ENCODE peak calls at places on chromosomes 4 and X, in seven cellular contexts. One of them, this sample, is unnamed.
A peak's percentile ranks its signal among the peaks of the same experiment; 100 is the strongest.

GRCh38 chrX:63275127-63275526 is 76.0 kb downstream of the SPIN4 start:
- DNase-seq in GM23338: peak; percentile 47
- DNase-seq in H1: no peak
- DNase-seq in HCT116: peak; percentile 8
- DNase-seq in K562: peak; percentile 18
- DNase-seq in GM12878: peak; percentile 7
- DNase-seq in HepG2: peak; percentile 4
- DNase-seq in this sample: peak; percentile 27

GRCh38 chr4:169379688-169380087 is 108.9 kb upstream of the SH3RF1 start:
- DNase-seq in GM23338: no peak
- DNase-seq in H1: no peak
- DNase-seq in HCT116: no peak
- DNase-seq in K562: no peak
- DNase-seq in GM12878: no peak
- DNase-seq in HepG2: no peak
- DNase-seq in this sample: no peak

GRCh38 chr4:34181891-34182290 is 2062.4 kb downstream of the ARAP2 start:
- DNase-seq in GM23338: no peak
- DNase-seq in H1: no peak
- DNase-seq in HCT116: peak; percentile 13
- DNase-seq in K562: no peak
- DNase-seq in GM12878: no peak
- DNase-seq in HepG2: no peak
- DNase-seq in this sample: no peak

GRCh38 chrX:3393581-3394111 is 47.2 kb upstream of the MXRA5 start:
- DNase-seq in GM23338: no peak
- DNase-seq in H1: no peak
- DNase-seq in HCT116: no peak
- DNase-seq in K562: no peak
- DNase-seq in GM12878: no peak
- DNase-seq in HepG2: no peak
- DNase-seq in this sample: peak; percentile 33

GRCh38 chr4:165016971-165017370 is 14.8 kb upstream of the TRIM60 start:
- DNase-seq in GM23338: peak; percentile 79
- DNase-seq in H1: no peak
- DNase-seq in HCT116: peak; percentile 32
- DNase-seq in K562: peak; percentile 39
- DNase-seq in GM12878: no peak
- DNase-seq in HepG2: peak; percentile 28
- DNase-seq in this sample: no peak

GRCh38 chr4:185463541-185463940 is 8.0 kb downstream of the CCDC110 start:
- DNase-seq in GM23338: no peak
- DNase-seq in H1: no peak
- DNase-seq in HCT116: no peak
- DNase-seq in K562: no peak
- DNase-seq in GM12878: no peak
- DNase-seq in HepG2: no peak
- DNase-seq in this sample: no peak

GRCh38 chr4:188015025-188015778 is 19.6 kb downstream of the ZFP42 start:
- DNase-seq in GM23338: peak; percentile 75
- DNase-seq in H1: no peak
- DNase-seq in HCT116: no peak
- DNase-seq in K562: no peak
- DNase-seq in GM12878: no peak
- DNase-seq in HepG2: no peak
- DNase-seq in this sample: no peak

GRCh38 chr4:29852537-29852936 is 867.6 kb upstream of the PCDH7 start:
- DNase-seq in GM23338: no peak
- DNase-seq in H1: no peak
- DNase-seq in HCT116: no peak
- DNase-seq in K562: no peak
- DNase-seq in GM12878: no peak
- DNase-seq in HepG2: no peak
- DNase-seq in this sample: no peak

GRCh38 chr4:9143421-9144080 is 26.7 kb upstream of the FAM90A26 start:
- DNase-seq in GM23338: no peak
- DNase-seq in H1: no peak
- DNase-seq in HCT116: no peak
- DNase-seq in K562: no peak
- DNase-seq in GM12878: no peak
- DNase-seq in HepG2: no peak
- DNase-seq in this sample: no peak

GRCh38 chr4:110540606-110541440 is 64.9 kb downstream of the ENPEP start:
- DNase-seq in GM23338: no peak
- DNase-seq in H1: no peak
- DNase-seq in HCT116: no peak
- DNase-seq in K562: no peak
- DNase-seq in GM12878: no peak
- DNase-seq in HepG2: no peak
- DNase-seq in this sample: peak; percentile 94

GRCh38 chr4:169385356-169385755 is 114.6 kb upstream of the SH3RF1 start:
- DNase-seq in GM23338: no peak
- DNase-seq in H1: no peak
- DNase-seq in HCT116: no peak
- DNase-seq in K562: no peak
- DNase-seq in GM12878: no peak
- DNase-seq in HepG2: no peak
- DNase-seq in this sample: no peak

GRCh38 chr4:1414831-1415680 is 8.8 kb upstream of the NKX1-1 start:
- DNase-seq in GM23338: peak; percentile 65
- DNase-seq in H1: no peak
- DNase-seq in HCT116: no peak
- DNase-seq in K562: peak; percentile 81
- DNase-seq in GM12878: no peak
- DNase-seq in HepG2: no peak
- DNase-seq in this sample: no peak

GRCh38 chr4:1412376-1413220 is 6.4 kb upstream of the NKX1-1 start:
- DNase-seq in GM23338: no peak
- DNase-seq in H1: no peak
- DNase-seq in HCT116: no peak
- DNase-seq in K562: peak; percentile 11
- DNase-seq in GM12878: no peak
- DNase-seq in HepG2: no peak
- DNase-seq in this sample: no peak

GRCh38 chr4:1413221-1413663 is 7.0 kb upstream of the NKX1-1 start:
- DNase-seq in GM23338: no peak
- DNase-seq in H1: no peak
- DNase-seq in HCT116: no peak
- DNase-seq in K562: peak; percentile 6
- DNase-seq in GM12878: no peak
- DNase-seq in HepG2: no peak
- DNase-seq in this sample: no peak

GRCh38 chr4:1415681-1415981 is 9.4 kb upstream of the NKX1-1 start:
- DNase-seq in GM23338: no peak
- DNase-seq in H1: no peak
- DNase-seq in HCT116: no peak
- DNase-seq in K562: peak; percentile 61
- DNase-seq in GM12878: no peak
- DNase-seq in HepG2: no peak
- DNase-seq in this sample: no peak

DNA sequence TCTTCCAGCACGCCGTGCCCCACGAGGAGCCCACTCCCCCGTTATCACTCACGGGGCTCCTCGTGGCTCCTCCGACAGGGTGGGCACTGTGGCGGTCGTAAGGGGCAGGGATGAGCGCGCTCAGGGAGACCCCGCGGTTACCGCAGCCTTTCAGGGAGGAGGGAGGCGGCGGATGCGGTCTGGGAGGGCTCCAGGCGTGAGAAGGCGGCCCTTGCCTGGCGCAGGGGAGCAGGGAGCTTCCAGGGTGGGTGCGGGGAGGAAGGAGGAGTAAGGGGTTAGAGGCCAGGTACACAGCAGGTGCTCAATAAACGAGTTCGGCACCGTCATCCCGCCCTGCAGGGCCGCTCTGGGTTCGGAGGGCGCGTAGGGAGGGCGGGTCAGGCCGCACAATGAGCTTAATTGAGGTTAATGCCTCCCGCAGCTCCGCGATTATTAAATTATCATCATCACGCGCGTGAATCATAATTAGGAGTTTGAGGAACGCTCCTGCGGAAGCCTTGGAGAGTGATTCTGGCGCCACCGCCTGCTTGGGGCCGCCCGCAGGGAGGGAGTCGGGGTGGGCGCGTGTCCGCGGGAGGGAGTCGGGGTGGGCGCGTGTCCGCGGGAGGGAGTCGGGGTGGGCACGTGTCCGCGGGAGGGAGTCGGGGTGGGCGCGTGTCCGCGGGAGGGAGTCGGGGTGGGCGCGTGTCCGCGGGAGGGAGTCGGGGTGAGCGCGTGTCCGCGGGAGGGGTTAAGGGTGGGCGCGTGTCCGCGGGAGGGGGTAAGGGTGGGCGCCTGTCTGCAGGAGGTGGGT is 7.6 kb upstream of the NKX1-1 start:
- DNase-seq in GM23338: peak; percentile 57
- DNase-seq in H1: no peak
- DNase-seq in HCT116: no peak
- DNase-seq in K562: peak; percentile 38
- DNase-seq in GM12878: no peak
- DNase-seq in HepG2: no peak
- DNase-seq in this sample: no peak
- TF ChIP-seq EZH2 in GM23338: peak; percentile 30
- TF ChIP-seq EZH2 in H1: no peak
- TF ChIP-seq EZH2 in HCT116: no peak
- TF ChIP-seq EZH2 in K562: no peak
- TF ChIP-seq EZH2 in GM12878: no peak
- TF ChIP-seq EZH2 in HepG2: no peak
- TF ChIP-seq EZH2 in this sample: no peak

DNA sequence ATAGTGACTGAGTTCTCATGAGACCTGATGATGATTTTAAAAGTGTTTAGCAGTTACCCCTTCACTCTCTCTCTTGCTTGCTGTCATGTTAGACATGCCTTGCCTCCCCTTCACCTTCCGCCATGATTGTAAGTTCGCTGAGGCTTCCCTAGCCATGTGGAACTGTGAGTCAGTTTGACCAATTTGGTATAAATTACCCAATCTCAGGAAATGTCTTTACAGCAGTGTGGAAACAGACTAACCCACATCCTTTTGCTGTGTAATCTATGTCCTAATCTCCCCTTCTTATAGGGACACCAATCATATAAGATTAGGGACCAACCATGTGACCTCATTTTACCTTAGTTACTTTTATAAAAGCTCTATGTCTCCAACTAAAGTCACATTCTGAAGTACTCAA is 677.8 kb downstream of the ADGRL3 start:
- DNase-seq in GM23338: no peak
- DNase-seq in H1: no peak
- DNase-seq in HCT116: no peak
- DNase-seq in K562: no peak
- DNase-seq in GM12878: no peak
- DNase-seq in HepG2: no peak
- DNase-seq in this sample: no peak
- TF ChIP-seq POLR2AphosphoS5 in GM23338: no peak
- TF ChIP-seq POLR2AphosphoS5 in H1: no peak
- TF ChIP-seq POLR2AphosphoS5 in HCT116: no peak
- TF ChIP-seq POLR2AphosphoS5 in K562: no peak
- TF ChIP-seq POLR2AphosphoS5 in GM12878: no peak
- TF ChIP-seq POLR2AphosphoS5 in HepG2: no peak
- TF ChIP-seq POLR2AphosphoS5 in this sample: no peak

GRCh38 chr4:76950052-76950845 is 697 bp downstream of the SEPTIN11 start:
- DNase-seq in GM23338: peak; percentile 35
- DNase-seq in H1: no peak
- DNase-seq in HCT116: no peak
- DNase-seq in K562: peak; percentile 51
- DNase-seq in GM12878: no peak
- DNase-seq in HepG2: peak; percentile 25
- DNase-seq in this sample: peak; percentile 45

GRCh38 chr4:76950846-76951321 is 1.3 kb downstream of the SEPTIN11 start:
- DNase-seq in GM23338: peak; percentile 73
- DNase-seq in H1: no peak
- DNase-seq in HCT116: no peak
- DNase-seq in K562: peak; percentile 41
- DNase-seq in GM12878: no peak
- DNase-seq in HepG2: no peak
- DNase-seq in this sample: peak; percentile 48

GRCh38 chr4:76952631-76953587 is 3.4 kb downstream of the SEPTIN11 start:
- DNase-seq in GM23338: no peak
- DNase-seq in H1: no peak
- DNase-seq in HCT116: no peak
- DNase-seq in K562: no peak
- DNase-seq in GM12878: no peak
- DNase-seq in HepG2: no peak
- DNase-seq in this sample: no peak

GRCh38 chr4:76951333-76952033 is 1.9 kb downstream of the SEPTIN11 start:
- DNase-seq in GM23338: no peak
- DNase-seq in H1: no peak
- DNase-seq in HCT116: no peak
- DNase-seq in K562: no peak
- DNase-seq in GM12878: no peak
- DNase-seq in HepG2: no peak
- DNase-seq in this sample: peak; percentile 11

DNA sequence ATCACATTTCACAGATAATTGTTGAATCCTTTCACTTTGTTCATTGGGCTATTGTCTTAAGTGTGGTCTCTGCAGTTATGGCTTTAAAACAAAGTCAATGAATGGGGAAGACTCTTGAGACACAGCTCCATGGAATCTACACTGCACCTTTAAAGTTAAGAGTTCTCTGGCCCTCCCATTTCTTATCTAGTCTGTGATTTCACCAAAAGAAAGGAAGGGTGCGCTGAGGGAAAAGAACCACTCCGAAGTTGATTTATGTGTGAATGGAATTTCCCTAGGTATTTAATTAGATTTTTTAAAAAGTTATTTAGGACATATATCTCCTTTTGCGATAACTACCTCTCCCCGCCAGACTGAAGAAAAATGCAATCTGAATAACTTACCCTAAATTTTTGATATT is 2.5 kb downstream of the SEPTIN11 start:
- DNase-seq in GM23338: no peak
- DNase-seq in H1: no peak
- DNase-seq in HCT116: no peak
- DNase-seq in K562: peak; percentile 28
- DNase-seq in GM12878: no peak
- DNase-seq in HepG2: no peak
- DNase-seq in this sample: no peak
- H4K20me1 ChIP-seq in GM23338: peaks cover 25% of the 10 kb centered on the region
- H4K20me1 ChIP-seq in H1: peaks cover 4% of the 10 kb centered on the region
- H4K20me1 ChIP-seq in HCT116: no peaks in the 10 kb centered on the region
- H4K20me1 ChIP-seq in K562: peaks cover 18% of the 10 kb centered on the region
- H4K20me1 ChIP-seq in GM12878: no peaks in the 10 kb centered on the region
- H4K20me1 ChIP-seq in HepG2: no peaks in the 10 kb centered on the region
- H4K20me1 ChIP-seq in this sample: no peaks in the 10 kb centered on the region

GRCh38 chr4:1405636-1406415 is 416 bp downstream of the NKX1-1 start:
- DNase-seq in GM23338: peak; percentile 65
- DNase-seq in H1: no peak
- DNase-seq in HCT116: no peak
- DNase-seq in K562: no peak
- DNase-seq in GM12878: no peak
- DNase-seq in HepG2: no peak
- DNase-seq in this sample: no peak

GRCh38 chr4:1408418-1408817 is 2.2 kb upstream of the NKX1-1 start:
- DNase-seq in GM23338: peak; percentile 51
- DNase-seq in H1: no peak
- DNase-seq in HCT116: no peak
- DNase-seq in K562: peak; percentile 18
- DNase-seq in GM12878: no peak
- DNase-seq in HepG2: no peak
- DNase-seq in this sample: no peak

GRCh38 chr4:1406416-1406945 is at the start of gene NKX1-1:
- DNase-seq in GM23338: peak; percentile 58
- DNase-seq in H1: no peak
- DNase-seq in HCT116: no peak
- DNase-seq in K562: no peak
- DNase-seq in GM12878: no peak
- DNase-seq in HepG2: no peak
- DNase-seq in this sample: no peak

GRCh38 chr4:1407657-1408333 is 1.6 kb upstream of the NKX1-1 start:
- DNase-seq in GM23338: no peak
- DNase-seq in H1: no peak
- DNase-seq in HCT116: no peak
- DNase-seq in K562: no peak
- DNase-seq in GM12878: no peak
- DNase-seq in HepG2: no peak
- DNase-seq in this sample: no peak

GRCh38 chr4:1406946-1407656 is 859 bp upstream of the NKX1-1 start:
- DNase-seq in GM23338: peak; percentile 34
- DNase-seq in H1: no peak
- DNase-seq in HCT116: no peak
- DNase-seq in K562: no peak
- DNase-seq in GM12878: no peak
- DNase-seq in HepG2: no peak
- DNase-seq in this sample: no peak
- TF ChIP-seq EZH2 in GM23338: peak; percentile 96
- TF ChIP-seq EZH2 in H1: peak; percentile 93
- TF ChIP-seq EZH2 in HCT116: no peak
- TF ChIP-seq EZH2 in K562: no peak
- TF ChIP-seq EZH2 in GM12878: no peak
- TF ChIP-seq EZH2 in HepG2: no peak
- TF ChIP-seq EZH2 in this sample: peak; percentile 44

This sample was measured in endothelial cell of umbilical vein.